ENCODE peak calls at places on chromosomes 4 and X, in eight cellular contexts. One of them, this sample, is unnamed.

GRCh38 chrX:139429913-139430312 is 100.6 kb upstream of the F9 start:
- DNase-seq in AG08396: no peak
- DNase-seq in stimulated activated CD4-positive, alpha-beta T cell treated with anti-CD3 and anti-CD28 coated beads, TNF-alpha, amount 100 ng/mL, for 4 hours: no peak
- DNase-seq in left ventricle myocardium superior: no peak
- DNase-seq in sigmoid colon: no peak
- DNase-seq in Calu3: no peak
- DNase-seq in neuronal stem cell: no peak
- DNase-seq in lower lobe of right lung: no peak
- DNase-seq in this sample: no peak

GRCh38 chr4:102625232-102625930 is 124.2 kb downstream of the NFKB1 start:
- DNase-seq in AG08396: peak
- DNase-seq in stimulated activated CD4-positive, alpha-beta T cell treated with anti-CD3 and anti-CD28 coated beads, TNF-alpha, amount 100 ng/mL, for 4 hours: no peak
- DNase-seq in left ventricle myocardium superior: peak
- DNase-seq in sigmoid colon: no peak
- DNase-seq in Calu3: peak
- DNase-seq in neuronal stem cell: no peak
- DNase-seq in lower lobe of right lung: peak
- DNase-seq in this sample: no peak

GRCh38 chr4:187604984-187605383 is 390.6 kb upstream of the ZFP42 start:
- DNase-seq in AG08396: no peak
- DNase-seq in stimulated activated CD4-positive, alpha-beta T cell treated with anti-CD3 and anti-CD28 coated beads, TNF-alpha, amount 100 ng/mL, for 4 hours: no peak
- DNase-seq in left ventricle myocardium superior: no peak
- DNase-seq in sigmoid colon: no peak
- DNase-seq in Calu3: no peak
- DNase-seq in neuronal stem cell: no peak
- DNase-seq in lower lobe of right lung: no peak
- DNase-seq in this sample: no peak

GRCh38 chr4:170888660-170889059 is 798.9 kb upstream of the AADAT start:
- DNase-seq in AG08396: no peak
- DNase-seq in stimulated activated CD4-positive, alpha-beta T cell treated with anti-CD3 and anti-CD28 coated beads, TNF-alpha, amount 100 ng/mL, for 4 hours: no peak
- DNase-seq in left ventricle myocardium superior: no peak
- DNase-seq in sigmoid colon: no peak
- DNase-seq in Calu3: no peak
- DNase-seq in neuronal stem cell: no peak
- DNase-seq in lower lobe of right lung: no peak
- DNase-seq in this sample: no peak

GRCh38 chrX:45771560-45772340 is 571.1 kb upstream of the DIPK2B start:
- DNase-seq in AG08396: peak
- DNase-seq in stimulated activated CD4-positive, alpha-beta T cell treated with anti-CD3 and anti-CD28 coated beads, TNF-alpha, amount 100 ng/mL, for 4 hours: no peak
- DNase-seq in left ventricle myocardium superior: peak
- DNase-seq in sigmoid colon: no peak
- DNase-seq in Calu3: peak
- DNase-seq in neuronal stem cell: no peak
- DNase-seq in lower lobe of right lung: peak
- DNase-seq in this sample: no peak

GRCh38 chr4:26891054-26891453 is 30.4 kb downstream of the STIM2 start:
- DNase-seq in AG08396: no peak
- DNase-seq in stimulated activated CD4-positive, alpha-beta T cell treated with anti-CD3 and anti-CD28 coated beads, TNF-alpha, amount 100 ng/mL, for 4 hours: no peak
- DNase-seq in left ventricle myocardium superior: no peak
- DNase-seq in sigmoid colon: no peak
- DNase-seq in Calu3: no peak
- DNase-seq in neuronal stem cell: no peak
- DNase-seq in lower lobe of right lung: no peak
- DNase-seq in this sample: no peak

GRCh38 chrX:103407776-103408175 is 31.4 kb downstream of the BEX3 start:
- DNase-seq in AG08396: no peak
- DNase-seq in stimulated activated CD4-positive, alpha-beta T cell treated with anti-CD3 and anti-CD28 coated beads, TNF-alpha, amount 100 ng/mL, for 4 hours: no peak
- DNase-seq in left ventricle myocardium superior: no peak
- DNase-seq in sigmoid colon: no peak
- DNase-seq in Calu3: no peak
- DNase-seq in neuronal stem cell: no peak
- DNase-seq in lower lobe of right lung: no peak
- DNase-seq in this sample: no peak

GRCh38 chr4:75254745-75255144 is 259.5 kb downstream of the RCHY1 start:
- DNase-seq in AG08396: no peak
- DNase-seq in stimulated activated CD4-positive, alpha-beta T cell treated with anti-CD3 and anti-CD28 coated beads, TNF-alpha, amount 100 ng/mL, for 4 hours: no peak
- DNase-seq in left ventricle myocardium superior: no peak
- DNase-seq in sigmoid colon: no peak
- DNase-seq in Calu3: no peak
- DNase-seq in neuronal stem cell: no peak
- DNase-seq in lower lobe of right lung: no peak
- DNase-seq in this sample: no peak

GRCh38 chrX:148618472-148619445 is 118.3 kb downstream of the AFF2 start:
- DNase-seq in AG08396: no peak
- DNase-seq in stimulated activated CD4-positive, alpha-beta T cell treated with anti-CD3 and anti-CD28 coated beads, TNF-alpha, amount 100 ng/mL, for 4 hours: no peak
- DNase-seq in left ventricle myocardium superior: no peak
- DNase-seq in sigmoid colon: no peak
- DNase-seq in Calu3: no peak
- DNase-seq in neuronal stem cell: no peak
- DNase-seq in lower lobe of right lung: no peak
- DNase-seq in this sample: no peak

GRCh38 chr4:149120331-149121014 is 678.3 kb upstream of the NR3C2 start:
- DNase-seq in AG08396: no peak
- DNase-seq in stimulated activated CD4-positive, alpha-beta T cell treated with anti-CD3 and anti-CD28 coated beads, TNF-alpha, amount 100 ng/mL, for 4 hours: no peak
- DNase-seq in left ventricle myocardium superior: no peak
- DNase-seq in sigmoid colon: no peak
- DNase-seq in Calu3: no peak
- DNase-seq in neuronal stem cell: no peak
- DNase-seq in lower lobe of right lung: no peak
- DNase-seq in this sample: no peak

GRCh38 chrX:82451725-82452124 is 1056.4 kb upstream of the POU3F4 start:
- DNase-seq in AG08396: no peak
- DNase-seq in stimulated activated CD4-positive, alpha-beta T cell treated with anti-CD3 and anti-CD28 coated beads, TNF-alpha, amount 100 ng/mL, for 4 hours: no peak
- DNase-seq in left ventricle myocardium superior: no peak
- DNase-seq in sigmoid colon: no peak
- DNase-seq in Calu3: no peak
- DNase-seq in neuronal stem cell: no peak
- DNase-seq in lower lobe of right lung: no peak
- DNase-seq in this sample: no peak

GRCh38 chr4:101071241-101071640 is 276.1 kb downstream of the PPP3CA start:
- DNase-seq in AG08396: no peak
- DNase-seq in stimulated activated CD4-positive, alpha-beta T cell treated with anti-CD3 and anti-CD28 coated beads, TNF-alpha, amount 100 ng/mL, for 4 hours: no peak
- DNase-seq in left ventricle myocardium superior: no peak
- DNase-seq in sigmoid colon: no peak
- DNase-seq in Calu3: no peak
- DNase-seq in neuronal stem cell: no peak
- DNase-seq in lower lobe of right lung: no peak
- DNase-seq in this sample: no peak

GRCh38 chr4:184100297-184100885 is 117.3 kb downstream of the ENPP6 start:
- DNase-seq in AG08396: no peak
- DNase-seq in stimulated activated CD4-positive, alpha-beta T cell treated with anti-CD3 and anti-CD28 coated beads, TNF-alpha, amount 100 ng/mL, for 4 hours: peak
- DNase-seq in left ventricle myocardium superior: peak
- DNase-seq in sigmoid colon: no peak
- DNase-seq in Calu3: no peak
- DNase-seq in neuronal stem cell: peak
- DNase-seq in lower lobe of right lung: peak
- DNase-seq in this sample: no peak

GRCh38 chr4:110163327-110164070 is 34.9 kb downstream of the ELOVL6 start:
- DNase-seq in AG08396: peak
- DNase-seq in stimulated activated CD4-positive, alpha-beta T cell treated with anti-CD3 and anti-CD28 coated beads, TNF-alpha, amount 100 ng/mL, for 4 hours: no peak
- DNase-seq in left ventricle myocardium superior: no peak
- DNase-seq in sigmoid colon: no peak
- DNase-seq in Calu3: no peak
- DNase-seq in neuronal stem cell: no peak
- DNase-seq in lower lobe of right lung: no peak
- DNase-seq in this sample: no peak

GRCh38 chrX:128051526-128051925 is 677 bp downstream of the ACTRT1 start:
- DNase-seq in AG08396: no peak
- DNase-seq in stimulated activated CD4-positive, alpha-beta T cell treated with anti-CD3 and anti-CD28 coated beads, TNF-alpha, amount 100 ng/mL, for 4 hours: no peak
- DNase-seq in left ventricle myocardium superior: no peak
- DNase-seq in sigmoid colon: peak
- DNase-seq in Calu3: no peak
- DNase-seq in neuronal stem cell: no peak
- DNase-seq in lower lobe of right lung: no peak
- DNase-seq in this sample: no peak

GRCh38 chrX:10076765-10077164 is 80.0 kb upstream of the CLCN4 start:
- DNase-seq in AG08396: no peak
- DNase-seq in stimulated activated CD4-positive, alpha-beta T cell treated with anti-CD3 and anti-CD28 coated beads, TNF-alpha, amount 100 ng/mL, for 4 hours: no peak
- DNase-seq in left ventricle myocardium superior: no peak
- DNase-seq in sigmoid colon: no peak
- DNase-seq in Calu3: no peak
- DNase-seq in neuronal stem cell: no peak
- DNase-seq in lower lobe of right lung: no peak
- DNase-seq in this sample: no peak

GRCh38 chr4:73573794-73574528 is 46.3 kb downstream of the RASSF6 start:
- DNase-seq in AG08396: peak
- DNase-seq in stimulated activated CD4-positive, alpha-beta T cell treated with anti-CD3 and anti-CD28 coated beads, TNF-alpha, amount 100 ng/mL, for 4 hours: no peak
- DNase-seq in left ventricle myocardium superior: no peak
- DNase-seq in sigmoid colon: peak
- DNase-seq in Calu3: peak
- DNase-seq in neuronal stem cell: peak
- DNase-seq in lower lobe of right lung: peak
- DNase-seq in this sample: peak

GRCh38 chrX:16566571-16566970 is 83.4 kb upstream of the S100G start:
- DNase-seq in AG08396: no peak
- DNase-seq in stimulated activated CD4-positive, alpha-beta T cell treated with anti-CD3 and anti-CD28 coated beads, TNF-alpha, amount 100 ng/mL, for 4 hours: no peak
- DNase-seq in left ventricle myocardium superior: no peak
- DNase-seq in sigmoid colon: no peak
- DNase-seq in Calu3: no peak
- DNase-seq in neuronal stem cell: no peak
- DNase-seq in lower lobe of right lung: no peak
- DNase-seq in this sample: no peak

GRCh38 chr4:171017596-171017995 is 795.6 kb upstream of the GALNTL6 start:
- DNase-seq in AG08396: no peak
- DNase-seq in stimulated activated CD4-positive, alpha-beta T cell treated with anti-CD3 and anti-CD28 coated beads, TNF-alpha, amount 100 ng/mL, for 4 hours: no peak
- DNase-seq in left ventricle myocardium superior: no peak
- DNase-seq in sigmoid colon: no peak
- DNase-seq in Calu3: no peak
- DNase-seq in neuronal stem cell: peak
- DNase-seq in lower lobe of right lung: no peak
- DNase-seq in this sample: no peak

This sample was measured in COR-L47.